ENCODE peak calls at places on chromosomes 4 and X, in eight cellular contexts. J is ovary, B is astrocyte of the spinal cord, Y is uterus, D is AG10803, W is astrocyte of the cerebellum, V is choroid plexus epithelial cell, F is HCT116. T is an unnamed sample.

GRCh38 chr4:127783026-127783769 is 1.1 kb downstream of the HSPA4L start:
- DNase-seq in F (peak), B (peak), W (peak), V (peak), J (peak), Y (peak), D (peak), T (no peak)

GRCh38 chr4:53905281-53905934 is 159.0 kb downstream of the CHIC2 start:
- DNase-seq in V (peak), B (no peak), D (peak), Y (no peak), F (no peak), W (no peak), J (no peak), T (no peak)

GRCh38 chrX:19382500-19383145 is 38.9 kb downstream of the PDHA1 start:
- DNase-seq in F (peak), B (peak), W (no peak), J (no peak), V (peak), Y (no peak), D (no peak), T (no peak)

GRCh38 chr4:78092850-78093249 is 35.7 kb downstream of the FRAS1 start:
- DNase-seq in D (no peak), F (no peak), Y (no peak), W (no peak), J (no peak), V (no peak), B (no peak), T (no peak)

GRCh38 chrX:102651242-102651967 is at the start of gene GPRASP1:
- DNase-seq in B (peak), Y (peak), J (peak), V (peak), W (no peak), D (peak), F (no peak), T (no peak)

GRCh38 chrX:10049246-10049645 is 82.1 kb downstream of the CLDN34 start:
- DNase-seq in Y (no peak), D (peak), F (no peak), B (no peak), V (no peak), J (no peak), W (no peak), T (peak)

GRCh38 chrX:10536744-10537143 is 83.6 kb downstream of the MID1 start:
- DNase-seq in F (no peak), D (no peak), B (no peak), W (no peak), J (no peak), Y (no peak), V (no peak), T (no peak)

GRCh38 chr4:181536753-181537434 is 706.3 kb upstream of the TENM3 start:
- DNase-seq in J (no peak), Y (no peak), W (no peak), F (no peak), B (no peak), V (no peak), D (no peak), T (no peak)

GRCh38 chr4:6896035-6896434 is 13.6 kb upstream of the TBC1D14 start:
- DNase-seq in B (no peak), V (no peak), W (no peak), Y (no peak), F (no peak), D (no peak), J (no peak), T (no peak)

GRCh38 chr4:37641886-37642849 is 44.0 kb downstream of the RELL1 start:
- DNase-seq in W (no peak), B (no peak), V (no peak), J (no peak), F (no peak), D (no peak), Y (no peak), T (no peak)

GRCh38 chr4:145670422-145670821 is 9.5 kb upstream of the C4orf51 start:
- DNase-seq in W (no peak), Y (no peak), V (no peak), F (no peak), D (no peak), B (no peak), J (no peak), T (no peak)

GRCh38 chr4:10808591-10808990 is 124.0 kb upstream of the CLNK start:
- DNase-seq in D (peak), B (peak), V (peak), Y (peak), J (no peak), F (no peak), W (peak), T (no peak)

GRCh38 chrX:16416588-16416987 is 233.4 kb upstream of the S100G start:
- DNase-seq in J (no peak), F (no peak), V (no peak), Y (no peak), W (no peak), B (no peak), D (no peak), T (no peak)

GRCh38 chr4:6641971-6642320 is 1.5 kb downstream of the MRFAP1 start:
- DNase-seq in V (peak), F (no peak), W (no peak), D (no peak), B (no peak), Y (no peak), J (no peak), T (no peak)

GRCh38 chr4:103996637-103997036 is 276.9 kb upstream of the TACR3 start:
- DNase-seq in V (peak), J (no peak), B (peak), W (peak), Y (no peak), F (peak), D (peak), T (no peak)

GRCh38 chr4:185039508-185040273 is 21.4 kb downstream of the HELT start:
- DNase-seq in W (peak), V (peak), J (peak), D (peak), F (peak), Y (peak), B (peak), T (peak)

GRCh38 chrX:64191281-64192010 is 14.1 kb downstream of the AMER1 start:
- DNase-seq in F (no peak), V (no peak), Y (no peak), W (no peak), D (no peak), J (no peak), B (no peak), T (no peak)

GRCh38 chrX:97858592-97858991 is 974.9 kb downstream of the RPA4 start:
- DNase-seq in J (no peak), B (no peak), W (no peak), D (no peak), Y (no peak), V (peak), F (no peak), T (no peak)

GRCh38 chrX:44035576-44035975 is 62.4 kb upstream of the NDP start:
- DNase-seq in Y (no peak), V (peak), D (no peak), B (no peak), J (no peak), W (no peak), F (no peak), T (no peak)

GRCh38 chrX:96147645-96148044 is 537.0 kb upstream of the DIAPH2 start:
- DNase-seq in Y (no peak), W (no peak), B (no peak), F (no peak), D (no peak), V (no peak), J (no peak), T (no peak)

GRCh38 chr4:180636696-180637095 is 1606.5 kb upstream of the TENM3 start:
- DNase-seq in J (no peak), B (peak), V (peak), W (peak), F (no peak), Y (no peak), D (no peak), T (no peak)

GRCh38 chr4:139768913-139769312 is 103.3 kb downstream of the MGST2 start:
- DNase-seq in J (no peak), D (no peak), Y (no peak), W (no peak), F (no peak), B (no peak), V (peak), T (no peak)

GRCh38 chrX:86047174-86047991 is at the start of gene CHM:
- DNase-seq in V (peak), F (peak), D (peak), Y (peak), B (peak), W (peak), J (peak), T (peak)

GRCh38 chr4:119106036-119107000 is 29.3 kb upstream of the MYOZ2 start:
- DNase-seq in J (no peak), Y (no peak), B (no peak), F (no peak), D (peak), W (no peak), V (no peak), T (no peak)

GRCh38 chrX:29903365-29903764 is 312.0 kb upstream of the MAGEB2 start:
- DNase-seq in Y (no peak), F (no peak), J (no peak), D (peak), V (peak), B (peak), W (peak), T (no peak)

GRCh38 chr4:2046031-2046961 is 12.8 kb upstream of the NAT8L start:
- DNase-seq in W (no peak), B (no peak), Y (no peak), F (no peak), J (no peak), V (no peak), D (no peak), T (no peak)

GRCh38 chr4:138899999-138900398 is 115.6 kb upstream of the NOCT start:
- DNase-seq in W (no peak), D (no peak), V (no peak), Y (no peak), F (no peak), J (no peak), B (no peak), T (no peak)

GRCh38 chrX:6500717-6501116 is 34.2 kb downstream of the VCX3A start:
- DNase-seq in W (no peak), F (no peak), J (no peak), D (no peak), Y (no peak), B (no peak), V (no peak), T (no peak)

GRCh38 chr4:43512253-43512652 is 619.7 kb downstream of the GRXCR1 start:
- DNase-seq in D (no peak), Y (no peak), J (no peak), B (no peak), W (no peak), V (no peak), F (no peak), T (no peak)

GRCh38 chr4:69823481-69824186 is 36.3 kb downstream of the SULT1E1 start:
- DNase-seq in Y (no peak), J (no peak), D (peak), F (peak), V (peak), B (peak), W (no peak), T (no peak)

GRCh38 chr4:108010167-108010566 is 20.5 kb downstream of the HADH start:
- DNase-seq in Y (no peak), W (no peak), B (peak), V (peak), F (no peak), D (peak), J (no peak), T (peak)

GRCh38 chr4:120481711-120482110 is 415.1 kb upstream of the MAD2L1 start:
- DNase-seq in Y (no peak), V (no peak), F (no peak), J (no peak), B (no peak), D (peak), W (no peak), T (peak)

DNA sequence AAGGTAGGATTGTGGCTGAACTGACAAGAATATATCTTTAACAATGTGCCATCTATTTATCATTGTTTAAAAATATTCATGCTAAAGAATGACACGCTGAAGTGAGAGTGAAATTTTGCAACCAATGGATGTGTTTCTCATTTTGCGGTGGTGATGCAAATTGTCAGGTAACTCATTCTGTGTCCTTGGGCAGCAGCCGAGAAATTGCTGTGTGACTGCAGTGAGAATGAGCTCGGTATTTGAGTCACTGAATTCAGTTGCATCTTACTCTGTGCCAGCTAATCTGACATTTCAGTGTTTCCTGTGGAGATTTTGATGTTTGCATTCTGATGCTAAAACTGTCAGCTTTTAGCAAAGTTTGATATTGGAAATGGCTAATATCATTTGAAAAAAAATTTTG is 28.1 kb downstream of the MCUB start:
- DNase-seq in W (no peak), F (no peak), D (no peak), V (no peak), B (no peak), Y (no peak), J (no peak), T (no peak)
- H3K4me3 ChIP-seq in W (no peak), F (no peak), D (no peak), V (no peak), B (no peak), Y (no peak), J (no peak), T (no peak)

GRCh38 chr4:129672941-129673340 is 577.0 kb downstream of the C4orf33 start:
- DNase-seq in F (no peak), J (no peak), V (no peak), D (no peak), Y (no peak), W (no peak), B (no peak), T (no peak)
- TF ChIP-seq CTCF in F (no peak), J (no peak), V (no peak), D (no peak), Y (no peak), W (no peak), B (no peak), T (no peak)

DNA sequence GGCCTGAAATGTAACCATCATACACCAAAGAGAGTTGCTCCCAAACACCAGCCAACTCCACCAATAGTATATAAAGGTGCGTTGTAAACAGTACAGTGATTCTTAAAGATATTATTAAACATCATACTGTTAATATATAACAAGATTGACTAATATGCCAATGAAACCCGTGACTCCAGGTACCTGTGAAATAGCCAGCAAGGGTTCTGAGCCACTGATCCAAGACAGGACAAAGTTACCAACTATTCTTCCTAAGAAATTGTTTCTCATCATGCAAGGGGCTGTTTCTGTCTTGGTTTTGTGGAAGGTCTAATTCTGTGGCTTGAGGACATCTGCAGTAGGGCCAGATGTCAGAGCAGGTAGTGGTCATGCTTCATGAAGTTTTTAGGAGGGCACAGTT is 47.2 kb downstream of the FHL1 start:
- DNase-seq in W (no peak), B (no peak), J (no peak), F (no peak), V (no peak), D (no peak), Y (no peak), T (no peak)
- H3K4me3 ChIP-seq in W (no peak), B (no peak), J (no peak), F (no peak), V (no peak), D (no peak), Y (no peak), T (no peak)

GRCh38 chrX:41459714-41460113 is 12.6 kb downstream of the NYX start:
- DNase-seq in Y (no peak), W (no peak), F (no peak), J (no peak), B (no peak), V (no peak), D (no peak), T (no peak)

GRCh38 chrX:41452565-41452964 is 5.4 kb downstream of the NYX start:
- DNase-seq in W (no peak), B (no peak), Y (no peak), F (no peak), V (peak), J (no peak), D (peak), T (no peak)

GRCh38 chrX:41452972-41453371 is 5.8 kb downstream of the NYX start:
- DNase-seq in B (peak), Y (no peak), W (peak), V (peak), J (no peak), F (no peak), D (peak), T (peak)

GRCh38 chrX:41457618-41458192 is 10.6 kb downstream of the NYX start:
- DNase-seq in F (no peak), J (no peak), W (no peak), Y (no peak), D (no peak), B (no peak), V (no peak), T (no peak)
- TF ChIP-seq CTCF in F (peak), J (no peak), W (peak), Y (no peak), D (no peak), B (peak), V (peak), T (no peak)

GRCh38 chrX:154375156-154375504 is 696 bp upstream of the FLNA start:
- DNase-seq in B (no peak), V (no peak), J (no peak), D (no peak), W (no peak), F (no peak), Y (no peak), T (no peak)
- H3K4me3 ChIP-seq in B (peak), V (no peak), J (peak), D (peak), W (peak), F (peak), Y (peak), T (peak)

GRCh38 chr4:168825975-168826374 is 184.1 kb downstream of the CBR4 start:
- DNase-seq in D (peak), B (no peak), J (no peak), F (no peak), Y (no peak), W (no peak), V (no peak), T (no peak)
- TF ChIP-seq CTCF in D (no peak), B (no peak), J (no peak), F (no peak), Y (no peak), W (no peak), V (no peak), T (no peak)

GRCh38 chr4:102497986-102498385 is 3.2 kb upstream of the NFKB1 start:
- DNase-seq in B (no peak), J (no peak), D (peak), V (no peak), F (no peak), W (no peak), Y (no peak), T (no peak)

GRCh38 chr4:102501176-102501634 is at the start of gene NFKB1:
- DNase-seq in Y (peak), D (peak), W (peak), V (peak), J (peak), F (no peak), B (peak), T (peak)

GRCh38 chr4:102503301-102503746 is 2.2 kb downstream of the NFKB1 start:
- DNase-seq in Y (no peak), J (no peak), D (no peak), W (no peak), V (no peak), B (no peak), F (no peak), T (no peak)

GRCh38 chr4:102501635-102502382 is 650 bp downstream of the NFKB1 start:
- DNase-seq in W (peak), Y (peak), B (peak), D (peak), V (peak), J (peak), F (peak), T (peak)

DNA sequence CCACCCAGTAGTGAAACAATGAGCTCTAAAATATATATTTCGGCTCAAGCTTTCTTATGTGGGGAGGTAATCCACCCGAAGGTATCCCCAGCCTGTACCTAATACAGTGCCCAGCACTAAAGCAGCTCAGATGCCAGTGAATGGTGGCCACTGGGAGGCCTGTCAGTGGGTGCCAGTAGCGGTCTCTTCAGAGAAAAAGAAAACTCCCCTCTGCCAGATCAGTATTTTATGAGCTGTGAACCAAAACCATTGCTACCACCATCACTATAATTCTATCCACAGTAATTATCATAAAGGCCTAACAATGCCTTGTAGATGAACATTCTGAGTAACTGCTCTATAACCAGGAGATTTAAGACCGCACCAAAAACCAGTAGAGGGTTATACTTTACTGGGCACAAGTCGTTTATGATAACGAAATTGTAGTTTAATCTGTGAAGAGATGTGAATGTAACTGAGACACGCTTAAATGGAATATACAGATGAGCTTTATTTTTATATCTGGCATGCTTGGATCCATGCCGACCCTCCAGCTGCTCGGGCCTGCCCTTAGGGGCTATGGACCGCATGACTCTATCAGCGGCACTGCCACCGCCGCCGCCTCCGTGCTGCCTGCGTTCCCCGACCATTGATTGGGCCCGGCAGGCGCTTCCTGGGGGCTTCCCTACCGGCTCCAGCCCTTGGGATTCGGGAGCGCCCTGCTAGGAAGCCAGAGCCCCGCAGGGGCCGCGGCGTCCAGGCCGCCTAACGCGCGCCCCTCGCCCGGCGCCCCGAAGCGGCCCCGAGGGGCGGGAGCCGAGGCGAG is 586 bp upstream of the NFKB1 start:
- DNase-seq in F (no peak), D (peak), W (no peak), Y (peak), J (peak), B (peak), V (peak), T (no peak)
- H3K4me3 ChIP-seq in F (peak), D (peak), W (peak), Y (peak), J (peak), B (peak), V (peak), T (peak)